ENCODE peak calls at places on chromosomes 2 and 18, in four cellular contexts. N, R, H and V are unnamed samples.

GRCh38 chr2:56348382-56348781 is 164.6 kb downstream of the CCDC85A start:
- DNase-seq in N (no peak), R (no peak), H (no peak), V (no peak)

GRCh38 chr2:73175663-73176204 is 26.6 kb upstream of the NOTO start:
- DNase-seq in N (peak), R (peak), H (peak), V (peak)

GRCh38 chr2:85888020-85888744 is 608 bp downstream of the ST3GAL5 start:
- DNase-seq in N (no peak), R (no peak), H (no peak), V (no peak)

GRCh38 chr18:2906522-2907458 is 60.0 kb downstream of the EMILIN2 start:
- DNase-seq in N (no peak), R (no peak), H (peak), V (peak)

GRCh38 chr2:151777487-151777886 is 43.2 kb upstream of the NEB start:
- DNase-seq in N (no peak), R (no peak), H (no peak), V (no peak)

GRCh38 chr2:60926751-60927568 is 45.6 kb downstream of the REL start:
- DNase-seq in N (peak), R (no peak), H (no peak), V (peak)

GRCh38 chr2:170577356-170577755 is 137.8 kb upstream of the SP5 start:
- DNase-seq in N (no peak), R (no peak), H (no peak), V (no peak)

GRCh38 chr18:13627639-13628038 is 98.7 kb downstream of the FAM210A start:
- DNase-seq in N (no peak), R (no peak), H (no peak), V (no peak)

GRCh38 chr2:190137561-190137960 is 75.0 kb upstream of the MSTN start:
- DNase-seq in N (peak), R (no peak), H (no peak), V (peak)